ENCODE peak calls at places on chromosomes 1 and 21, in ten cellular contexts. I, S, T, Y, K, F, R, G, C and L are unnamed samples.

GRCh38 chr1:172125250-172125649 is 284.0 kb downstream of the DNM3 start:
- DNase-seq in C (no peak), G (no peak), R (no peak), F (no peak), S (no peak), Y (no peak), T (no peak), K (no peak), I (no peak), L (no peak)

GRCh38 chr1:117433943-117434342 is 66.7 kb downstream of the MAN1A2 start:
- DNase-seq in T (no peak), G (no peak), K (no peak), I (no peak), S (peak), Y (no peak), F (no peak), C (no peak), R (no peak), L (no peak)

GRCh38 chr1:212470059-212470458 is 37.3 kb downstream of the NENF start:
- DNase-seq in G (peak), R (peak), F (no peak), T (peak), C (peak), I (peak), Y (peak), K (no peak), S (peak), L (peak)

GRCh38 chr1:10536133-10536768 is 61.5 kb downstream of the PEX14 start:
- DNase-seq in C (no peak), I (no peak), T (no peak), F (no peak), R (no peak), K (no peak), S (no peak), G (no peak), Y (no peak), L (no peak)

GRCh38 chr1:106515375-106515774 is 541.1 kb upstream of the PRMT6 start:
- DNase-seq in T (no peak), R (no peak), Y (no peak), K (no peak), G (no peak), I (no peak), S (no peak), C (no peak), F (no peak), L (no peak)

GRCh38 chr1:18322353-18323032 is 158.2 kb upstream of the KLHDC7A start:
- DNase-seq in C (no peak), F (no peak), K (peak), T (no peak), R (no peak), Y (no peak), I (no peak), S (no peak), G (no peak), L (no peak)

GRCh38 chr1:8238141-8239038 is 79.5 kb upstream of the SLC45A1 start:
- DNase-seq in Y (peak), K (no peak), S (peak), I (no peak), T (no peak), F (no peak), G (no peak), C (no peak), R (peak), L (no peak)

GRCh38 chr21:45309069-45309521 is 21.4 kb upstream of the POFUT2 start:
- DNase-seq in G (peak), R (peak), F (peak), Y (peak), T (no peak), S (peak), I (peak), K (peak), C (no peak), L (peak)

GRCh38 chr1:168939131-168939946 is 167.2 kb upstream of the ATP1B1 start:
- DNase-seq in F (peak), T (no peak), I (no peak), S (no peak), R (no peak), C (no peak), G (no peak), K (no peak), Y (no peak), L (no peak)

GRCh38 chr1:60448866-60449265 is 375.3 kb upstream of the C1orf87 start:
- DNase-seq in G (no peak), C (no peak), F (no peak), R (no peak), S (no peak), I (no peak), K (no peak), T (no peak), Y (no peak), L (no peak)

GRCh38 chr1:190474587-190475305 is 2.9 kb downstream of the BRINP3 start:
- DNase-seq in T (no peak), R (no peak), S (no peak), K (no peak), G (no peak), I (no peak), F (peak), C (no peak), Y (peak), L (no peak)

GRCh38 chr1:52142220-52143153 is 598 bp downstream of the ZFYVE9 start:
- DNase-seq in G (peak), C (no peak), R (peak), Y (peak), F (peak), K (peak), T (no peak), S (peak), I (peak), L (peak)

GRCh38 chr1:93516164-93516563 is 68.2 kb downstream of the FNBP1L start:
- DNase-seq in F (no peak), R (no peak), T (no peak), S (no peak), G (no peak), K (peak), I (no peak), Y (no peak), C (no peak), L (no peak)

GRCh38 chr1:17549384-17549783 is 9.9 kb downstream of the ARHGEF10L start:
- DNase-seq in T (no peak), F (no peak), R (no peak), I (no peak), Y (no peak), C (no peak), S (no peak), G (no peak), K (no peak), L (no peak)

GRCh38 chr1:204408074-204408507 is 3.5 kb downstream of the PPP1R15B start:
- DNase-seq in F (peak), G (peak), Y (peak), T (no peak), R (no peak), S (peak), I (peak), C (peak), K (peak), L (peak)

GRCh38 chr1:21586222-21586621 is 77.0 kb downstream of the ALPL start:
- DNase-seq in G (no peak), S (peak), F (no peak), Y (no peak), T (no peak), C (no peak), R (peak), I (no peak), K (no peak), L (no peak)

DNA sequence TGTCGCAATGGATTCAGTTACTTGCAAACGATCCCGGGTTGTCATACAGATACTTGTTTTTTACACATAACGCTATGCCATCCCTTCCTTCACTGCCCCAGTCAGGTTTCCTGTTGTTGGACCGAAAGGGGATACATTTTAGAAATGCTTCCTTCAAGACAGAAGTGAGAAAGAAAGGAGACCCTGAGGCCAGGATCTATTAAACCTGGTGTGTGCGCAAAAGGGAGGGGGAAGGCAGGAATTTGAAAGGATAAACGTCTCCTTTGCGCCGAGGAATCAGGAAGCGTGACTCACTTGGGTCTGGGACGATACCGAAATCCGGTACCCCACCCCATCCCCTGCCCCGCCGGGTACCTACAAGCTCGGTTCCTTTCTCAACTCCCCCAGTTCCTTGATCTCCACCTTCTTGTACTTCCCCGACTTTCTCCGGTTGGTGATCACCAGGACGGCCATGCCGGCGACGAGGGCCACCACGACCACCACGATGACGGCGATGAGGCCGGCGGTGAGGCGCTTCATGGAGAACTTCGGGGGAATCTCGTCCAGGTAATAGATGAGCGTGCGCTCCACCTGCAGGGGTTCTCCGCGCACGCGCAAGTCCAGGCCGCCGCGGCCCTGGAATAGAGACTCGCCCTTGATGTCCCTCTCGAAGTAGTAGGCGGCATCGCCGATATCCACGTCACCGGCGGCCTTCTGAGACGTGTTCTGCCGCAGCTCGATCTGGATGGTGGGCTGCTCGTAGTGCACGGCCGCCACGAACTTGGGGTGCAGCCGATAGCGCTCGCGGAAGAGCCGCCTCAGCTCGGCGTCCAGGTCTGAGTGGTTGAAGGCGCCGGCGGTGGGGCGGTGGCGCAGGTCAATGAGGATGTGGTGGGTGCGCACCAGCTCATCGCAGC is 973 bp downstream of the TACSTD2 start:
- DNase-seq in I (peak), K (no peak), F (no peak), C (no peak), S (no peak), Y (no peak), R (no peak), T (no peak), G (no peak), L (no peak)
- H3K4me3 ChIP-seq in I (peak), K (no peak), F (peak), C (peak), S (peak), Y (no peak), R (no peak), T (peak), G (peak), L (peak)

DNA sequence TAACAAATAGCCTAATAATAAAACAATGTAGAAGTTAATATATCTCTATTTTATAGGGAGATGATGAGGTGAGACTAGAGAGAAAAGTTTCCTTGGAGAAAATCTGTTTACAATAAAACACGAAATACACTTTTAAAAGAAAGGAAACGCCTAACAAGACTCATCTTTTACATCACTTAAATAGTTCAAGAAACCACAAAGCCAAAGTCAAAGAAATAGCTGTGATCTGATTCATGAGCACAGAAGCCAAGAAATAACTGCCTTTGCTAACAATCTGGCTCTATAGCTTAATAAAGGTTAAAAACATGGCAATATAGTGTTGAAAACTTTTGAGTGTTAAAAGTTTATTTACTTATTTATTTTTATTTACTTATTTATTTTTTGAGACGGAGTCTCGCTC is 61.5 kb downstream of the TOR3A start:
- DNase-seq in F (no peak), G (no peak), Y (peak), K (peak), T (no peak), S (peak), R (no peak), C (no peak), I (no peak), L (no peak)
- H3K4me3 ChIP-seq in F (no peak), G (no peak), Y (peak), K (no peak), T (no peak), S (peak), R (peak), C (peak), I (no peak), L (peak)

DNA sequence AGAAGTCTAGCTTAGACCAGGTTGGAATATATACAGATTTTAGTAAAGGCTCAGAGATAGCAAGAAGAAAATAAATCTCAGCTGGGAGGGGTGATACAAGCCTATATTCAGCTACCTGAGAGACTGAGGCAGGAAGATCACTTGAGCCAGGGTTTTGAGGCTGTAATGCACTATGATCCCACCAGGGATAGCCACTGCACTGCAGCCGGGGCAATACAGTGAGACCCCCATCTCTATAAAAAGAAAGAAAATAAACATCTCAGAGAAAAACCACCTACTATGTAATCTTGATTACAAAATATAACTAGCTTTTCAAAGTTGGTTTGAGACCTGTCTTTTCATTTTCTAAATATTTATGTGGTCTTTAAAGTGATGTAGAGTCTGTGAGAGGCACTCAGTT is 47.7 kb downstream of the IL23R start:
- DNase-seq in C (no peak), F (no peak), G (no peak), I (no peak), Y (no peak), S (no peak), R (no peak), K (no peak), T (no peak), L (no peak)
- H3K4me3 ChIP-seq in C (no peak), F (no peak), G (no peak), I (no peak), Y (no peak), S (no peak), R (no peak), K (no peak), T (no peak), L (no peak)

DNA sequence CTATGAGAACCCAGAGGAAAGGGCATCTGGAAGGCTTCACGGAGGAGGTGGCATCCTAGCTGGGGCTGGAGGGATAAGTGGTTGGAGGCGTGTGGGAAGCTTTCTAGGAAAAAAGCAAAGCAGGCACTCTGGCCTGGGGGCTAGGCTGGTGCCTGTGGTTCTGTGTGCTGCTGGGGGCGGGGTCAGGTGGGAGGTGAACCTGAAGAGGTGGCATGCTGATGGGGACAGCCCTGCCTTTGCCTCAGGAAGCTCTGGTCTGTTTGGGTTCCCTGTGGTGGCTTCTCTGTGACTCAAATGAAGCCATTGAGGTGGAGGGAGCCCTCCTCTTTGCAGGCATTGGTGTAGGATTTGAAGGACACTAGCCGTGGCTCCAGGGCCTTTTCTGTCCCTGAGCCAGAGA is 221.6 kb upstream of the POU3F1 start:
- DNase-seq in S (no peak), R (no peak), C (no peak), G (no peak), T (no peak), I (no peak), K (no peak), F (no peak), Y (no peak), L (no peak)
- H3K4me3 ChIP-seq in S (no peak), R (no peak), C (no peak), G (no peak), T (no peak), I (no peak), K (no peak), F (no peak), Y (no peak), L (no peak)

DNA sequence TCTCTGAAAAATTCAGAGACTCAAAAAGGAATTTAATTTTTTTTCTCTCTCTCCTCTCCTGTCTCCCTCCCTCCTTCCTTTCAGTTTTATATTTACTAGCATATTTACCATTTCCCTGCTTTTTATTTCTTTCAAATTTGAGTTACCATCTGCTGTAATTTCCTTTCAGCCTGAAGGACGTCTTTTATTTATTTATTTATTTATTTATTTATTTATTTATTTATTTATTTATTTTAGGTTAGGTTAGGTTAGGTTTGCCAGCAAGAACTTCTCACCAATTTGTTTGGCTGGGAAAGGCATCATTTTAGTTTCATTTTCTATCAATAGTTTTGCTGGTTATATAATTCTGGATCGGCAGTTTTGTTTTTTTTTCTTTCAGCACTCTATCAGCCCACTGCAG is 231.7 kb upstream of the ZRANB2 start:
- DNase-seq in G (no peak), I (no peak), C (no peak), K (no peak), S (no peak), R (no peak), T (no peak), Y (no peak), F (no peak), L (no peak)
- H3K4me3 ChIP-seq in G (no peak), I (peak), C (no peak), K (no peak), S (no peak), R (no peak), T (no peak), Y (no peak), F (no peak), L (no peak)

GRCh38 chr1:246213947-246214346 is 293.1 kb downstream of the SMYD3 start:
- DNase-seq in Y (no peak), T (no peak), C (no peak), R (no peak), G (no peak), F (no peak), I (no peak), K (no peak), S (no peak), L (no peak)

GRCh38 chr1:246213036-246213435 is 294.0 kb downstream of the SMYD3 start:
- DNase-seq in G (no peak), R (no peak), I (no peak), K (no peak), S (no peak), F (no peak), Y (no peak), T (no peak), C (no peak), L (no peak)

GRCh38 chr1:246213502-246213901 is 293.6 kb downstream of the SMYD3 start:
- DNase-seq in Y (no peak), G (no peak), C (no peak), K (no peak), I (no peak), F (no peak), S (no peak), R (no peak), T (no peak), L (no peak)

GRCh38 chr1:246214708-246215504 is 292.2 kb downstream of the SMYD3 start:
- DNase-seq in F (no peak), T (no peak), K (peak), S (peak), C (no peak), Y (peak), I (peak), G (no peak), R (peak), L (no peak)

GRCh38 chr1:246215505-246215893 is 291.6 kb downstream of the SMYD3 start:
- DNase-seq in K (no peak), I (no peak), Y (no peak), C (no peak), R (no peak), F (no peak), T (no peak), G (no peak), S (no peak), L (no peak)
- H3K4me3 ChIP-seq in K (peak), I (no peak), Y (no peak), C (no peak), R (peak), F (no peak), T (no peak), G (no peak), S (no peak), L (no peak)

GRCh38 chr1:88985033-88985432 is 7.4 kb downstream of the KYAT3 start:
- DNase-seq in G (no peak), K (peak), Y (peak), C (no peak), S (peak), T (peak), F (peak), R (peak), I (no peak), L (no peak)

GRCh38 chr1:88983791-88984552 is 8.5 kb downstream of the KYAT3 start:
- DNase-seq in Y (peak), C (no peak), T (no peak), I (no peak), F (peak), R (no peak), K (peak), G (no peak), S (peak), L (no peak)

GRCh38 chr1:88982055-88982454 is 10.4 kb downstream of the KYAT3 start:
- DNase-seq in I (no peak), G (no peak), T (no peak), C (no peak), K (no peak), F (no peak), S (no peak), Y (peak), R (no peak), L (no peak)

GRCh38 chr1:88984553-88984945 is 7.9 kb downstream of the KYAT3 start:
- DNase-seq in T (no peak), I (no peak), S (no peak), K (peak), Y (no peak), R (no peak), F (no peak), C (no peak), G (no peak), L (no peak)

DNA sequence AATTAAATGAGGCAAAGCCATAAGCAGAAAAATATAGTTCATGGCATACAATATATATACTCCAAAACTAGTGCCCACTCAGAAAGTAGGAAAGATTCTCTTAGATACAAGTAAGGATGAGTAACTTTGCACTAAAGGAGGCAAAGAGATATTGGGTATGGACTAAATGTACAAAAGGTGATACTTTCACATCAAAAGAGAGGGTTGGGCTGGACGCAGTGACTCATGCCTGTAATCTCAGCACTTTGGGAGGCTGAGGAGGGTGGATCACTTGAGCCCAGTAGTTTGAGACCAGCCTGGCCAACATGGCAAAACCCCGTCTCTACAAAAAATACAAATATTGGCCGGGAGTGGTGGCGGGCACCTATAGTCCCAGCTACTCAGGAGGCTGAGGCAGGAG is 6.7 kb downstream of the KYAT3 start:
- DNase-seq in K (no peak), T (no peak), I (no peak), Y (no peak), R (no peak), F (no peak), S (no peak), G (no peak), C (no peak), L (no peak)
- H3K4me3 ChIP-seq in K (peak), T (no peak), I (no peak), Y (no peak), R (no peak), F (no peak), S (no peak), G (no peak), C (no peak), L (no peak)

DNA sequence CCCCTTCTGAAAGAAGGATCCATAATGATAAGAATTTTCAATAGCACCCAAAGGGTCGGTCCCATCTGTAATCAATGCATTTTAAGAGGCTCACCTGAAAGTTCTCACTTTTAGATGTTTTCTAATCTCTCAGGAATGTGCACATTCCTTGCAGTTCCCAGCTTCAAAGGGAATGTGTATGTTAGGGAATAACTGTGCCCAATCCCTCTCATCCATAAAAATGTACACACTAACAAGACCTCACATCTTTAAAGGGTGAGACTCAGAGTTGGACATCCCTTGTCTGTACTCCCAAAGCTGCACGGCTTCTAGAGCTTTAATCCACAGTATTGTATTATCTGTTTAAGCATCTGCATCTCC is 9.4 kb upstream of the CCN1 start:
- DNase-seq in C (no peak), F (no peak), S (no peak), Y (no peak), T (no peak), G (no peak), K (no peak), I (no peak), R (no peak), L (no peak)
- H3K4me3 ChIP-seq in C (no peak), F (no peak), S (no peak), Y (no peak), T (no peak), G (no peak), K (no peak), I (no peak), R (no peak), L (no peak)

GRCh38 chr1:214604543-214604942 is 1.5 kb downstream of the CENPF start:
- DNase-seq in S (no peak), C (no peak), G (no peak), F (no peak), K (no peak), I (no peak), Y (no peak), R (no peak), T (no peak), L (no peak)
- H3K4me3 ChIP-seq in S (peak), C (no peak), G (no peak), F (no peak), K (peak), I (no peak), Y (peak), R (peak), T (no peak), L (no peak)